ENCODE peak calls at places on chromosomes 2 and 18, in seven cellular contexts. L is K562, Z is heart left ventricle, S is uterus, N is A549, W is ovary, K is spleen. F is an unnamed sample.
A peak's percentile ranks its signal among the peaks of the same experiment; 100 is the strongest.

GRCh38 chr18:48152549-48152948 is 222.1 kb upstream of the SMAD2 start:
- DNase-seq in K (no peak), S (no peak), N (no peak), Z (no peak), W (no peak), L (no peak), F (no peak)

GRCh38 chr2:65172994-65173790 is 43.3 kb upstream of the RAB1A start:
- DNase-seq in S (no peak), Z (no peak), L (no peak), N (no peak), W (no peak), K (no peak), F (no peak)

GRCh38 chr18:13220326-13220991 is 1.9 kb downstream of the LDLRAD4 start:
- DNase-seq in L (no peak), W (no peak), S (no peak), K (no peak), N (no peak), Z (peak; percentile 59), F (no peak)

GRCh38 chr2:43950383-43951008 is 45.3 kb downstream of the LRPPRC start:
- DNase-seq in Z (no peak), W (no peak), N (peak; percentile 69), S (no peak), K (no peak), L (peak; percentile 38), F (no peak)

GRCh38 chr2:60333264-60333663 is 220.2 kb downstream of the BCL11A start:
- DNase-seq in S (no peak), W (no peak), Z (no peak), L (no peak), K (no peak), N (no peak), F (no peak)

GRCh38 chr2:121561617-121562268 is 31.1 kb downstream of the RNU4ATAC start:
- DNase-seq in N (no peak), W (no peak), K (no peak), Z (no peak), L (no peak), S (no peak), F (no peak)

GRCh38 chr2:120228503-120228902 is 5.3 kb upstream of the TMEM185B start:
- DNase-seq in S (no peak), L (no peak), N (no peak), Z (no peak), K (peak; percentile 30), W (no peak), F (no peak)

GRCh38 chr2:88834866-88835265 is 143.4 kb downstream of the RPIA start:
- DNase-seq in K (no peak), W (no peak), N (no peak), Z (no peak), S (no peak), L (no peak), F (no peak)

GRCh38 chr18:32048507-32049091 is 30.0 kb downstream of the RNF125 start:
- DNase-seq in W (no peak), S (peak; percentile 30), L (no peak), Z (peak; percentile 54), K (no peak), N (peak; percentile 49), F (peak; percentile 83)

GRCh38 chr18:55863876-55864275 is 275.9 kb upstream of the TCF4 start:
- DNase-seq in K (no peak), Z (peak; percentile 40), L (no peak), S (no peak), W (peak; percentile 32), N (no peak), F (no peak)

GRCh38 chr18:48799724-48800315 is 150.9 kb downstream of the SMAD7 start:
- DNase-seq in K (peak; percentile 48), S (peak; percentile 6), Z (no peak), L (no peak), N (no peak), W (no peak), F (no peak)

GRCh38 chr2:176768185-176768584 is 444.4 kb upstream of the HNRNPA3 start:
- DNase-seq in K (no peak), L (no peak), S (no peak), W (no peak), Z (no peak), N (no peak), F (no peak)

GRCh38 chr2:54669677-54670484 is 53.6 kb upstream of the EML6 start:
- DNase-seq in W (no peak), S (no peak), L (no peak), K (no peak), Z (no peak), N (peak; percentile 62), F (peak; percentile 87)

GRCh38 chr2:100107911-100108647 is 34.3 kb downstream of the AFF3 start:
- DNase-seq in N (no peak), L (no peak), S (no peak), Z (no peak), W (no peak), K (no peak), F (no peak)

GRCh38 chr18:13032173-13032572 is 41.0 kb downstream of the CEP192 start:
- DNase-seq in K (no peak), S (no peak), Z (no peak), N (no peak), W (no peak), L (no peak), F (no peak)

GRCh38 chr2:229445501-229446294 is 174.6 kb upstream of the PID1 start:
- DNase-seq in Z (peak; percentile 56), W (peak; percentile 49), S (peak; percentile 75), L (no peak), N (peak; percentile 13), K (no peak), F (no peak)

GRCh38 chr18:23812566-23813440 is 123.5 kb downstream of the LAMA3 start:
- DNase-seq in L (peak; percentile 24), Z (no peak), K (no peak), N (peak; percentile 8), S (no peak), W (no peak), F (no peak)

GRCh38 chr2:68225119-68225632 is 27.2 kb downstream of the PPP3R1 start:
- DNase-seq in W (no peak), K (no peak), S (no peak), Z (peak; percentile 41), L (peak; percentile 75), N (peak; percentile 77), F (peak; percentile 35)

GRCh38 chr2:224106794-224107193 is 67.7 kb upstream of the SERPINE2 start:
- DNase-seq in Z (no peak), S (no peak), K (no peak), W (no peak), L (no peak), N (no peak), F (no peak)

GRCh38 chr18:58447342-58448190 is 181.3 kb downstream of the ALPK2 start:
- DNase-seq in W (no peak), N (no peak), K (no peak), Z (no peak), S (peak; percentile 20), L (no peak), F (no peak)

GRCh38 chr2:164554487-164554886 is 66.8 kb downstream of the GRB14 start:
- DNase-seq in L (no peak), S (no peak), W (no peak), Z (no peak), N (no peak), K (no peak), F (no peak)

GRCh38 chr18:59612461-59612860 is 84.8 kb downstream of the CCBE1 start:
- DNase-seq in K (no peak), S (peak; percentile 33), N (no peak), L (no peak), Z (no peak), W (no peak), F (no peak)

GRCh38 chr2:206824219-206824618 is 58.8 kb downstream of the FASTKD2 start:
- DNase-seq in N (no peak), W (no peak), S (no peak), L (no peak), Z (no peak), K (no peak), F (no peak)

GRCh38 chr2:38744399-38744780 is 6.8 kb downstream of the SRSF7 start:
- DNase-seq in N (no peak), K (no peak), Z (no peak), S (no peak), W (no peak), L (no peak), F (no peak)
- TF ChIP-seq POLR2A in N (no peak), K (no peak), Z (no peak), S (no peak), W (no peak), L (peak; percentile 10), F (no peak)

GRCh38 chr2:85326406-85326945 is 1.3 kb downstream of the TGOLN2 start:
- DNase-seq in Z (no peak), N (no peak), W (no peak), K (peak; percentile 86), S (no peak), L (peak; percentile 77), F (no peak)
- TF ChIP-seq POLR2A in Z (no peak), N (no peak), W (no peak), K (no peak), S (no peak), L (no peak), F (no peak)

GRCh38 chr2:189661148-189661956 is at the start of gene ASNSD1:
- DNase-seq in L (peak; percentile 98), S (peak; percentile 99), W (peak; percentile 98), K (peak; percentile 99), N (peak; percentile 99), Z (peak; percentile 100), F (peak; percentile 99)
- TF ChIP-seq POLR2A in L (peak; percentile 92), S (peak; percentile 89), W (peak; percentile 87), K (peak; percentile 75), N (peak; percentile 95), Z (peak; percentile 88), F (peak; percentile 85)

DNA sequence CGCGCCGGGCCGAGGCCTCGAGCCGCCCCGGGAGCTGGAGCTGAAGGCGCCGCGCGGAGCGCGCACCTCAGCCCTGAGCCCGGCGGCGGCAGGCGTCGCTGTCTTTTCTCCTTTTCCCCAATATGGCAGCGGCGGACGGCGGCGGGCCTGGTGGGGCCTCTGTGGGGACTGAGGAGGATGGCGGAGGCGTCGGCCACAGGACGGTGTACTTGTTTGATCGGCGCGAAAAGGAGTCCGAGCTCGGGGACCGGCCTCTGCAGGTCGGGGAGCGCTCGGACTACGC is 369 bp downstream of the SMCHD1 start:
- DNase-seq in S (peak; percentile 52), K (no peak), L (peak; percentile 67), Z (no peak), W (no peak), N (peak; percentile 60), F (no peak)
- TF ChIP-seq POLR2A in S (no peak), K (no peak), L (no peak), Z (no peak), W (no peak), N (no peak), F (no peak)

F was measured in right lobe of liver.